ENCODE peak calls at places on chromosomes 5 and 9, in six cellular contexts. One of them, this sample, is unnamed.

GRCh38 chr5:124519396-124519795 is 227.0 kb downstream of the ZNF608 start:
- DNase-seq in tibial artery: peak; percentile 44
- DNase-seq in thyroid gland: no peak
- DNase-seq in CD8-positive, alpha-beta T cell: no peak
- DNase-seq in A549: no peak
- DNase-seq in fibroblast of lung: peak; percentile 92
- DNase-seq in this sample: peak; percentile 89

GRCh38 chr9:128153947-128154695 is 4.9 kb downstream of the LCN2 start:
- DNase-seq in tibial artery: no peak
- DNase-seq in thyroid gland: no peak
- DNase-seq in CD8-positive, alpha-beta T cell: no peak
- DNase-seq in A549: no peak
- DNase-seq in fibroblast of lung: no peak
- DNase-seq in this sample: no peak

GRCh38 chr5:142304013-142304701 is 20.7 kb downstream of the SPRY4 start:
- DNase-seq in tibial artery: peak; percentile 55
- DNase-seq in thyroid gland: no peak
- DNase-seq in CD8-positive, alpha-beta T cell: no peak
- DNase-seq in A549: no peak
- DNase-seq in fibroblast of lung: peak; percentile 49
- DNase-seq in this sample: no peak

GRCh38 chr9:109117856-109118801 is 1.6 kb downstream of the TMEM245 start:
- DNase-seq in tibial artery: peak; percentile 59
- DNase-seq in thyroid gland: peak; percentile 80
- DNase-seq in CD8-positive, alpha-beta T cell: peak; percentile 32
- DNase-seq in A549: peak; percentile 81
- DNase-seq in fibroblast of lung: peak; percentile 95
- DNase-seq in this sample: peak; percentile 96

GRCh38 chr5:72065751-72066255 is 41.5 kb upstream of the MAP1B start:
- DNase-seq in tibial artery: no peak
- DNase-seq in thyroid gland: no peak
- DNase-seq in CD8-positive, alpha-beta T cell: no peak
- DNase-seq in A549: peak; percentile 25
- DNase-seq in fibroblast of lung: peak; percentile 12
- DNase-seq in this sample: peak; percentile 52

GRCh38 chr5:179530069-179530998 is 20.0 kb upstream of the RUFY1 start:
- DNase-seq in tibial artery: peak; percentile 47
- DNase-seq in thyroid gland: peak; percentile 54
- DNase-seq in CD8-positive, alpha-beta T cell: peak; percentile 67
- DNase-seq in A549: no peak
- DNase-seq in fibroblast of lung: peak; percentile 48
- DNase-seq in this sample: peak; percentile 67

GRCh38 chr5:179271821-179272325 is 73.4 kb downstream of the ADAMTS2 start:
- DNase-seq in tibial artery: peak; percentile 18
- DNase-seq in thyroid gland: no peak
- DNase-seq in CD8-positive, alpha-beta T cell: no peak
- DNase-seq in A549: no peak
- DNase-seq in fibroblast of lung: no peak
- DNase-seq in this sample: no peak

GRCh38 chr9:133397370-133397769 is 20.4 kb downstream of the REXO4 start:
- DNase-seq in tibial artery: no peak
- DNase-seq in thyroid gland: no peak
- DNase-seq in CD8-positive, alpha-beta T cell: no peak
- DNase-seq in A549: no peak
- DNase-seq in fibroblast of lung: no peak
- DNase-seq in this sample: no peak

GRCh38 chr5:124162782-124163532 is 583.5 kb downstream of the ZNF608 start:
- DNase-seq in tibial artery: peak; percentile 32
- DNase-seq in thyroid gland: peak; percentile 16
- DNase-seq in CD8-positive, alpha-beta T cell: no peak
- DNase-seq in A549: no peak
- DNase-seq in fibroblast of lung: no peak
- DNase-seq in this sample: peak; percentile 76

GRCh38 chr5:122933926-122934325 is 88.5 kb downstream of the SNX24 start:
- DNase-seq in tibial artery: no peak
- DNase-seq in thyroid gland: peak; percentile 23
- DNase-seq in CD8-positive, alpha-beta T cell: no peak
- DNase-seq in A549: no peak
- DNase-seq in fibroblast of lung: no peak
- DNase-seq in this sample: no peak

GRCh38 chr5:180604271-180604670 is 13.0 kb upstream of the SCGB3A1 start:
- DNase-seq in tibial artery: no peak
- DNase-seq in thyroid gland: no peak
- DNase-seq in CD8-positive, alpha-beta T cell: no peak
- DNase-seq in A549: no peak
- DNase-seq in fibroblast of lung: no peak
- DNase-seq in this sample: no peak

GRCh38 chr5:34789021-34789531 is 49.9 kb upstream of the TTC23L start:
- DNase-seq in tibial artery: peak; percentile 26
- DNase-seq in thyroid gland: peak; percentile 11
- DNase-seq in CD8-positive, alpha-beta T cell: no peak
- DNase-seq in A549: no peak
- DNase-seq in fibroblast of lung: peak; percentile 31
- DNase-seq in this sample: peak; percentile 91

GRCh38 chr5:127410906-127411780 is 106.3 kb upstream of the PRRC1 start:
- DNase-seq in tibial artery: no peak
- DNase-seq in thyroid gland: no peak
- DNase-seq in CD8-positive, alpha-beta T cell: no peak
- DNase-seq in A549: no peak
- DNase-seq in fibroblast of lung: no peak
- DNase-seq in this sample: no peak

GRCh38 chr9:97803167-97804058 is 49.6 kb upstream of the FOXE1 start:
- DNase-seq in tibial artery: peak; percentile 34
- DNase-seq in thyroid gland: peak; percentile 98
- DNase-seq in CD8-positive, alpha-beta T cell: peak; percentile 70
- DNase-seq in A549: peak; percentile 71
- DNase-seq in fibroblast of lung: peak; percentile 43
- DNase-seq in this sample: peak; percentile 83

GRCh38 chr9:17623965-17624364 is 45.1 kb downstream of the SH3GL2 start:
- DNase-seq in tibial artery: no peak
- DNase-seq in thyroid gland: no peak
- DNase-seq in CD8-positive, alpha-beta T cell: no peak
- DNase-seq in A549: no peak
- DNase-seq in fibroblast of lung: no peak
- DNase-seq in this sample: no peak

GRCh38 chr5:36279054-36279698 is 22.5 kb downstream of the RANBP3L start:
- DNase-seq in tibial artery: no peak
- DNase-seq in thyroid gland: no peak
- DNase-seq in CD8-positive, alpha-beta T cell: no peak
- DNase-seq in A549: no peak
- DNase-seq in fibroblast of lung: peak; percentile 23
- DNase-seq in this sample: no peak

GRCh38 chr5:72366324-72366976 is 46.3 kb downstream of the PTCD2 start:
- DNase-seq in tibial artery: peak; percentile 76
- DNase-seq in thyroid gland: peak; percentile 80
- DNase-seq in CD8-positive, alpha-beta T cell: no peak
- DNase-seq in A549: peak; percentile 52
- DNase-seq in fibroblast of lung: peak; percentile 82
- DNase-seq in this sample: peak; percentile 86

GRCh38 chr9:82490019-82490499 is 501.5 kb downstream of the SPATA31D1 start:
- DNase-seq in tibial artery: no peak
- DNase-seq in thyroid gland: no peak
- DNase-seq in CD8-positive, alpha-beta T cell: no peak
- DNase-seq in A549: no peak
- DNase-seq in fibroblast of lung: peak; percentile 80
- DNase-seq in this sample: no peak

GRCh38 chr9:87270241-87271234 is 227.1 kb upstream of the DAPK1 start:
- DNase-seq in tibial artery: peak; percentile 42
- DNase-seq in thyroid gland: peak; percentile 55
- DNase-seq in CD8-positive, alpha-beta T cell: no peak
- DNase-seq in A549: no peak
- DNase-seq in fibroblast of lung: peak; percentile 49
- DNase-seq in this sample: peak; percentile 73

DNA sequence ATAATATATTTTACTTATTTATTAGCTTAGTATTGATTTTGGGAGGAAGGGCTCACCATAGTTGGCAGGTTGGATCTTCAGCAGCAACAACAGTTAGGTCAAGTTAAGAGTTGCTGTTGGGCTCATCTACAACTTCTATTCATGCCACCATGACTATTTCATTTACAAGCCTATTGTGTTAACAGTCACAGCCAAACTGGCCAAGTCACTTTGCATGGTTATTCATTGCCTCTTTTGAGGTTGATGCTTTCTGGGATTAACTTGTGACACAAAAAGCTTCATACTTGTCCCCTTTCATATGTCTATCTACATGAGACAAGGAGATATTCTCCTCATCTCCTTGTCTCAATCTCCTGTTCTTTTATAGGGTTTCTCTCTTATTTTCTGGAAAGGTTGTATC is 98.3 kb downstream of the WDR70 start:
- DNase-seq in tibial artery: no peak
- DNase-seq in thyroid gland: no peak
- DNase-seq in CD8-positive, alpha-beta T cell: no peak
- DNase-seq in A549: no peak
- DNase-seq in fibroblast of lung: no peak
- DNase-seq in this sample: no peak
- H3K27ac ChIP-seq in tibial artery: no peak overlapping the region
- H3K27ac ChIP-seq in thyroid gland: no peak overlapping the region
- H3K27ac ChIP-seq in CD8-positive, alpha-beta T cell: no peak overlapping the region
- H3K27ac ChIP-seq in A549: no peak overlapping the region
- H3K27ac ChIP-seq in fibroblast of lung: no peak overlapping the region
- H3K27ac ChIP-seq in this sample: no peak overlapping the region

GRCh38 chr5:54645888-54646284 is 128.3 kb downstream of the SNX18 start:
- DNase-seq in tibial artery: no peak
- DNase-seq in thyroid gland: no peak
- DNase-seq in CD8-positive, alpha-beta T cell: no peak
- DNase-seq in A549: no peak
- DNase-seq in fibroblast of lung: peak; percentile 82
- DNase-seq in this sample: no peak
- H3K27ac ChIP-seq in tibial artery: peak overlapping the region; percentile 82
- H3K27ac ChIP-seq in thyroid gland: peak overlapping the region; percentile 95
- H3K27ac ChIP-seq in CD8-positive, alpha-beta T cell: peak overlapping the region; percentile 42
- H3K27ac ChIP-seq in A549: no peak overlapping the region
- H3K27ac ChIP-seq in fibroblast of lung: peak overlapping the region; percentile 86
- H3K27ac ChIP-seq in this sample: no peak overlapping the region

DNA sequence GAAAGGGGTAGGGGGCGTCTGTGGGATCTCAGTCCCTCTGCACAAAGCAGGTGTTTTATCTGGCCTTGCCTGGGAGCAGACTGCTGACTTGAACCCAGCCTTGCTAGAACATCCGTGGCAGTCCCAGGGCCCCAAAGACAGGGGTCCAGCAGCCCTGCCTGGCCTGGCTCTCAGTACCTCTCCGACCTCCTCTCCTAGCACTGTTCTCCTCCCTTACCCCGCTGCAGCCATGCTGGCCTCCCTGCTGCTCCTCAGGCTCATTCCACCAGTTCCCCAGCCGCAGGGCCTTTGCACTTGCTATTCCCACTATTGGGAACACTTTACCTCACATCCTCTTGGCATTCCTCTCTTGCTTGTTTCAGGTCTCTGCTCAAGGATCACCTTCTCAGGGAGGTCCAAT is 45.2 kb downstream of the DUSP1 start:
- DNase-seq in tibial artery: no peak
- DNase-seq in thyroid gland: no peak
- DNase-seq in CD8-positive, alpha-beta T cell: no peak
- DNase-seq in A549: no peak
- DNase-seq in fibroblast of lung: no peak
- DNase-seq in this sample: no peak
- H3K27ac ChIP-seq in tibial artery: no peak overlapping the region
- H3K27ac ChIP-seq in thyroid gland: no peak overlapping the region
- H3K27ac ChIP-seq in CD8-positive, alpha-beta T cell: no peak overlapping the region
- H3K27ac ChIP-seq in A549: no peak overlapping the region
- H3K27ac ChIP-seq in fibroblast of lung: no peak overlapping the region
- H3K27ac ChIP-seq in this sample: no peak overlapping the region

GRCh38 chr9:15975101-15975778 is 422.4 kb downstream of the CCDC171 start:
- DNase-seq in tibial artery: no peak
- DNase-seq in thyroid gland: no peak
- DNase-seq in CD8-positive, alpha-beta T cell: no peak
- DNase-seq in A549: no peak
- DNase-seq in fibroblast of lung: no peak
- DNase-seq in this sample: no peak

GRCh38 chr9:15982182-15982581 is 429.3 kb downstream of the CCDC171 start:
- DNase-seq in tibial artery: no peak
- DNase-seq in thyroid gland: no peak
- DNase-seq in CD8-positive, alpha-beta T cell: no peak
- DNase-seq in A549: no peak
- DNase-seq in fibroblast of lung: no peak
- DNase-seq in this sample: no peak

GRCh38 chr9:15972760-15973159 is 419.9 kb downstream of the CCDC171 start:
- DNase-seq in tibial artery: no peak
- DNase-seq in thyroid gland: no peak
- DNase-seq in CD8-positive, alpha-beta T cell: no peak
- DNase-seq in A549: no peak
- DNase-seq in fibroblast of lung: no peak
- DNase-seq in this sample: no peak

GRCh38 chr9:15977438-15977837 is 424.6 kb downstream of the CCDC171 start:
- DNase-seq in tibial artery: no peak
- DNase-seq in thyroid gland: no peak
- DNase-seq in CD8-positive, alpha-beta T cell: no peak
- DNase-seq in A549: no peak
- DNase-seq in fibroblast of lung: no peak
- DNase-seq in this sample: peak; percentile 46
- H3K27ac ChIP-seq in tibial artery: no peak overlapping the region
- H3K27ac ChIP-seq in thyroid gland: no peak overlapping the region
- H3K27ac ChIP-seq in CD8-positive, alpha-beta T cell: no peak overlapping the region
- H3K27ac ChIP-seq in A549: no peak overlapping the region
- H3K27ac ChIP-seq in fibroblast of lung: no peak overlapping the region
- H3K27ac ChIP-seq in this sample: no peak overlapping the region

This sample was measured in cardiac muscle cell.